ENCODE peak calls at places on chromosomes 16 and 17, in eight cellular contexts. One of them, this sample, is unnamed.

GRCh38 chr17:15513058-15513858 is 45.8 kb upstream of the CDRT4 start:
- DNase-seq in fibroblast of pulmonary artery: peak
- DNase-seq in NCI-H460: no peak
- DNase-seq in psoas muscle: no peak
- DNase-seq in cardiac muscle cell: no peak
- DNase-seq in foreskin fibroblast: peak
- DNase-seq in GM06990: no peak
- DNase-seq in substantia nigra: no peak
- DNase-seq in this sample: no peak

GRCh38 chr17:183021-183420 is 1.6 kb upstream of the DOC2B start:
- DNase-seq in GM06990: no peak
- DNase-seq in cardiac muscle cell: no peak
- DNase-seq in NCI-H460: no peak
- DNase-seq in psoas muscle: no peak
- DNase-seq in fibroblast of pulmonary artery: no peak
- DNase-seq in foreskin fibroblast: no peak
- DNase-seq in substantia nigra: no peak
- DNase-seq in this sample: no peak

GRCh38 chr17:83091257-83092141 is 12.1 kb downstream of the METRNL start:
- DNase-seq in NCI-H460: no peak
- DNase-seq in substantia nigra: no peak
- DNase-seq in fibroblast of pulmonary artery: no peak
- DNase-seq in foreskin fibroblast: no peak
- DNase-seq in GM06990: no peak
- DNase-seq in cardiac muscle cell: no peak
- DNase-seq in psoas muscle: no peak
- DNase-seq in this sample: no peak

GRCh38 chr17:31355935-31356334 is 34.5 kb upstream of the EVI2A start:
- DNase-seq in NCI-H460: no peak
- DNase-seq in substantia nigra: no peak
- DNase-seq in psoas muscle: no peak
- DNase-seq in cardiac muscle cell: no peak
- DNase-seq in fibroblast of pulmonary artery: no peak
- DNase-seq in foreskin fibroblast: no peak
- DNase-seq in GM06990: no peak
- DNase-seq in this sample: no peak

GRCh38 chr17:70060415-70060814 is 14.6 kb upstream of the KCNJ16 start:
- DNase-seq in psoas muscle: no peak
- DNase-seq in substantia nigra: no peak
- DNase-seq in fibroblast of pulmonary artery: peak
- DNase-seq in NCI-H460: no peak
- DNase-seq in GM06990: no peak
- DNase-seq in cardiac muscle cell: no peak
- DNase-seq in foreskin fibroblast: peak
- DNase-seq in this sample: no peak

GRCh38 chr16:3058173-3059030 is 7.0 kb upstream of the IL32 start:
- DNase-seq in GM06990: peak
- DNase-seq in substantia nigra: no peak
- DNase-seq in NCI-H460: no peak
- DNase-seq in fibroblast of pulmonary artery: peak
- DNase-seq in psoas muscle: no peak
- DNase-seq in foreskin fibroblast: peak
- DNase-seq in cardiac muscle cell: peak
- DNase-seq in this sample: peak

GRCh38 chr17:64773836-64774761 is 112.0 kb upstream of the SMURF2 start:
- DNase-seq in cardiac muscle cell: peak
- DNase-seq in substantia nigra: no peak
- DNase-seq in foreskin fibroblast: peak
- DNase-seq in NCI-H460: peak
- DNase-seq in fibroblast of pulmonary artery: peak
- DNase-seq in psoas muscle: peak
- DNase-seq in GM06990: peak
- DNase-seq in this sample: peak

GRCh38 chr16:85479972-85480726 is 133.0 kb upstream of the GSE1 start:
- DNase-seq in GM06990: no peak
- DNase-seq in cardiac muscle cell: peak
- DNase-seq in substantia nigra: no peak
- DNase-seq in foreskin fibroblast: no peak
- DNase-seq in NCI-H460: peak
- DNase-seq in fibroblast of pulmonary artery: no peak
- DNase-seq in psoas muscle: no peak
- DNase-seq in this sample: peak

GRCh38 chr16:50613281-50613991 is 65.2 kb downstream of the NKD1 start:
- DNase-seq in cardiac muscle cell: peak
- DNase-seq in substantia nigra: no peak
- DNase-seq in psoas muscle: no peak
- DNase-seq in fibroblast of pulmonary artery: peak
- DNase-seq in NCI-H460: no peak
- DNase-seq in GM06990: no peak
- DNase-seq in foreskin fibroblast: no peak
- DNase-seq in this sample: no peak

GRCh38 chr16:2706611-2707311 is 13.3 kb downstream of the PRSS27 start:
- DNase-seq in psoas muscle: no peak
- DNase-seq in cardiac muscle cell: no peak
- DNase-seq in NCI-H460: no peak
- DNase-seq in substantia nigra: no peak
- DNase-seq in fibroblast of pulmonary artery: no peak
- DNase-seq in GM06990: no peak
- DNase-seq in foreskin fibroblast: no peak
- DNase-seq in this sample: no peak

GRCh38 chr16:84241778-84242177 is 2.0 kb upstream of the KCNG4 start:
- DNase-seq in fibroblast of pulmonary artery: no peak
- DNase-seq in NCI-H460: no peak
- DNase-seq in GM06990: no peak
- DNase-seq in psoas muscle: no peak
- DNase-seq in substantia nigra: no peak
- DNase-seq in foreskin fibroblast: no peak
- DNase-seq in cardiac muscle cell: no peak
- DNase-seq in this sample: no peak

GRCh38 chr17:63514477-63514876 is 8.7 kb upstream of the KCNH6 start:
- DNase-seq in fibroblast of pulmonary artery: no peak
- DNase-seq in substantia nigra: no peak
- DNase-seq in NCI-H460: no peak
- DNase-seq in foreskin fibroblast: no peak
- DNase-seq in psoas muscle: no peak
- DNase-seq in cardiac muscle cell: no peak
- DNase-seq in GM06990: no peak
- DNase-seq in this sample: no peak

GRCh38 chr16:87951550-87952538 is 610 bp downstream of the BANP start:
- DNase-seq in foreskin fibroblast: peak
- DNase-seq in substantia nigra: no peak
- DNase-seq in fibroblast of pulmonary artery: no peak
- DNase-seq in cardiac muscle cell: peak
- DNase-seq in GM06990: peak
- DNase-seq in NCI-H460: no peak
- DNase-seq in psoas muscle: peak
- DNase-seq in this sample: peak

GRCh38 chr16:68737046-68737729 is at the start of gene CDH1:
- DNase-seq in NCI-H460: no peak
- DNase-seq in foreskin fibroblast: no peak
- DNase-seq in fibroblast of pulmonary artery: no peak
- DNase-seq in substantia nigra: peak
- DNase-seq in psoas muscle: no peak
- DNase-seq in GM06990: no peak
- DNase-seq in cardiac muscle cell: peak
- DNase-seq in this sample: peak

GRCh38 chr16:75860654-75861053 is 134.4 kb upstream of the CPHXL start:
- DNase-seq in cardiac muscle cell: peak
- DNase-seq in foreskin fibroblast: no peak
- DNase-seq in NCI-H460: no peak
- DNase-seq in fibroblast of pulmonary artery: no peak
- DNase-seq in substantia nigra: peak
- DNase-seq in psoas muscle: no peak
- DNase-seq in GM06990: no peak
- DNase-seq in this sample: peak

GRCh38 chr17:57092779-57093178 is 7.7 kb downstream of the AKAP1 start:
- DNase-seq in NCI-H460: no peak
- DNase-seq in psoas muscle: no peak
- DNase-seq in substantia nigra: peak
- DNase-seq in foreskin fibroblast: no peak
- DNase-seq in cardiac muscle cell: no peak
- DNase-seq in fibroblast of pulmonary artery: no peak
- DNase-seq in GM06990: no peak
- DNase-seq in this sample: no peak

GRCh38 chr16:6019490-6019991 is 921.9 kb upstream of the EEF2KMT start:
- DNase-seq in psoas muscle: no peak
- DNase-seq in fibroblast of pulmonary artery: no peak
- DNase-seq in substantia nigra: no peak
- DNase-seq in foreskin fibroblast: no peak
- DNase-seq in NCI-H460: no peak
- DNase-seq in GM06990: no peak
- DNase-seq in cardiac muscle cell: peak
- DNase-seq in this sample: peak

GRCh38 chr16:9055661-9056060 is 35.8 kb upstream of the HAPSTR1 start:
- DNase-seq in cardiac muscle cell: no peak
- DNase-seq in foreskin fibroblast: no peak
- DNase-seq in NCI-H460: no peak
- DNase-seq in GM06990: no peak
- DNase-seq in psoas muscle: no peak
- DNase-seq in substantia nigra: no peak
- DNase-seq in fibroblast of pulmonary artery: no peak
- DNase-seq in this sample: no peak